ENCODE peak calls at places on chromosomes 6 and 20, in five cellular contexts. W is body of pancreas, B is transverse colon, P is tibial artery, L is HL-60. J is an unnamed sample.

GRCh38 chr6:16380220-16380809 is 141.9 kb downstream of the GMPR start:
- DNase-seq in W (no peak), B (no peak), P (no peak), L (no peak), J (no peak)

GRCh38 chr6:110323004-110323657 is 35.0 kb downstream of the METTL24 start:
- DNase-seq in W (no peak), B (no peak), P (no peak), L (no peak), J (no peak)

GRCh38 chr6:159941286-159942113 is 27.4 kb upstream of the IGF2R start:
- DNase-seq in W (no peak), B (no peak), P (no peak), L (no peak), J (no peak)

GRCh38 chr6:113732384-113732966 is 124.7 kb upstream of the MARCKS start:
- DNase-seq in W (peak), B (no peak), P (no peak), L (no peak), J (no peak)

GRCh38 chr6:35400901-35401311 is 51.2 kb upstream of the FANCE start:
- DNase-seq in W (peak), B (peak), P (no peak), L (no peak), J (no peak)

GRCh38 chr6:75196051-75196743 is 9.7 kb downstream of the COL12A1 start:
- DNase-seq in W (no peak), B (no peak), P (no peak), L (no peak), J (no peak)

GRCh38 chr6:46815130-46815529 is 21.9 kb downstream of the MEP1A start:
- DNase-seq in W (no peak), B (peak), P (no peak), L (no peak), J (no peak)

GRCh38 chr6:13916230-13916944 is 8.4 kb upstream of the RNF182 start:
- DNase-seq in W (peak), B (no peak), P (no peak), L (no peak), J (no peak)

GRCh38 chr20:3470208-3470626 is 601 bp upstream of the ATRN start:
- DNase-seq in W (no peak), B (no peak), P (no peak), L (no peak), J (peak)

GRCh38 chr20:5918856-5919633 is 31.3 kb downstream of the TRMT6 start:
- DNase-seq in W (no peak), B (no peak), P (no peak), L (no peak), J (no peak)

GRCh38 chr20:35216541-35216940 is 9.9 kb upstream of the MMP24 start:
- DNase-seq in W (no peak), B (no peak), P (no peak), L (no peak), J (no peak)

GRCh38 chr20:58141496-58141895 is 87.0 kb downstream of the ANKRD60 start:
- DNase-seq in W (no peak), B (no peak), P (no peak), L (no peak), J (no peak)

DNA sequence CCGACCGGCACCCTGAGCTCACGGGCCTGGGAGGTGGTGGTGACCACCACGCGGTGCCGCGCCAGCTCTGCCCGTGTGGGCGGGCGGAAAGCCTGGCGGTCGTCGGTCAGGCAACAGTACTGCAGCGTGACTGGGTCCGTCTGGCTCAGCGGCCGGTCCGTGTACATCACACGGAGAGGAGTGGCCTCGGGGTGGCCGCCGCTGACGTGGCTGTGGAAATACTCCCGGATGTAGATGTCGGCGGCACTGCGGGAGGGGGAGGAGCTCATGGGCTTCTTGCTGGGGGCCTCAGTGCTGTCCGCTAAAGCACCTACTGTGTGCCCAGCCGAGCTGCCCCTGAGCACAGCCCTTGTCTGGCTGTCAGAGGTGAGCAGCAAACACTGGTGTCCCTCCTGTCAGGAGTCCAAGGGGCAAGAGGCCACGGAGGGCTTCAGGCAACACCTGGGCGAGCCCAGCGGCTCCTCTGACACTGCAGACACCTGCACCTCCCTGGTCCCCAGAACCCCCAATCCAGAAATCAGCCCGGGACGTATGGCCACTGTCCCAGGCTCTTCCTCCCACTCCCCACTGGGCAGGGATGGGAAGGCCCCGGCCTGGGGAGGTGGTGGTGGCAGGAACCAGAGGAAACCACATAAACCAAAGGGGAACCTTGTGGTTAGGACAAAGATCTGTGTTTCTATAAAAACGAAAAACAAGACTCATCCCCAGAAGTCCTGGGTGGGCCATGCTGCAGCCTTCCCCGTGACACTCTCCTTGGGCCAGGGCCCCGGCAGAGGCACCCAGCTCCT is 6.5 kb downstream of the HELZ2 start:
- DNase-seq in W (peak), B (peak), P (no peak), L (no peak), J (no peak)
- H3K4me3 ChIP-seq in W (no peak), B (no peak), P (no peak), L (no peak), J (peak)

GRCh38 chr20:2281563-2281962 is 14.2 kb upstream of the TGM3 start:
- DNase-seq in W (no peak), B (no peak), P (no peak), L (no peak), J (no peak)

GRCh38 chr20:2280083-2280482 is 15.7 kb upstream of the TGM3 start:
- DNase-seq in W (no peak), B (no peak), P (no peak), L (no peak), J (no peak)

GRCh38 chr20:2273634-2274302 is 22.0 kb upstream of the TGM3 start:
- DNase-seq in W (no peak), B (no peak), P (no peak), L (no peak), J (no peak)

GRCh38 chr20:2279245-2279779 is 16.5 kb upstream of the TGM3 start:
- DNase-seq in W (no peak), B (no peak), P (no peak), L (no peak), J (no peak)

GRCh38 chr20:2276015-2276414 is 19.8 kb upstream of the TGM3 start:
- DNase-seq in W (no peak), B (no peak), P (no peak), L (no peak), J (no peak)
- TF ChIP-seq CTCF in W (peak), B (no peak), P (no peak), L (no peak), J (no peak)

GRCh38 chr20:19291818-19292132 is 79.3 kb downstream of the SLC24A3 start:
- DNase-seq in W (no peak), B (no peak), P (no peak), L (no peak), J (no peak)

GRCh38 chr20:19291024-19291817 is 78.8 kb downstream of the SLC24A3 start:
- DNase-seq in W (no peak), B (no peak), P (no peak), L (no peak), J (no peak)

GRCh38 chr20:19289451-19289850 is 77.0 kb downstream of the SLC24A3 start:
- DNase-seq in W (no peak), B (no peak), P (no peak), L (no peak), J (no peak)

GRCh38 chr20:19288061-19288460 is 75.6 kb downstream of the SLC24A3 start:
- DNase-seq in W (no peak), B (no peak), P (no peak), L (no peak), J (no peak)

DNA sequence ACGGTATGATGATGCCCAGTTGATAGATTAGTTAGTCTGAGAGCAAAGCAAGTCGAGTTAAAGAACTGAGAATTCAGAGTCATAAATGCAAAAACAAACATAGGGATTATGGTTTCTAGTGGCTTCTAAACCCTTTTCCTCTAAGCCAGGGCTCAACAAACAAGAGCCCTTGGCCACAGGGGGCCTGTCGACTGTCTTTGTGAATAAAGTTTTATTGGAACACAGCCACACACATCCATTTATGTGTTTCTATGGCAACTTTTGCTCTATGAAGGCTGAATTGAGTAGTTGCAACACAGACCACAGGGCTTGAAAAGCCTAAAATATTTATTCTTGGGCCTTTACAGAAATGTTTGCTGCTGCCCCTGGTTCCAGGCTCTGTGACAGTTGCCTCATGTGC is 76.2 kb downstream of the SLC24A3 start:
- DNase-seq in W (no peak), B (no peak), P (no peak), L (no peak), J (no peak)
- H3K27ac ChIP-seq in W (no peak), B (peak), P (peak), L (no peak), J (no peak)

DNA sequence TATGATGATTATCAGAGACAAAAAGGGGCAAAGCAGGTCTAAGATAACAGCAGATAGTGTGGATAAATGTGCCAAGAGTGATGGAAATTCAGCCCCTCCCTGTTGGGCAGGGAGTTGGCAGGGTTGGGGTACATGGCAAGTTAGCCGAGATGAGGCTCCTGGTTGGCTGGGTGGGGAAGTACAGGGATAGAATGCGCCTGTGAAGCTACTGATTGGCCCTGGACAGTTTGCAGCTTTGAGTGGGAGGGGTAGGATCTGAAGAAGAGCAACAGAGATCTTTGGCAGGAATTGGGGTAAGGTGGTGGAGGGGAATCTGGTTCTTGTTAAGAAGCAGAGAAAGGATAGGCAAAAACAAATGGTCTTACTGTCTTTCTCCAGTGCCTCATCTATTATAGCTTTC is 86.6 kb upstream of the CARMIL1 start:
- DNase-seq in W (no peak), B (no peak), P (peak), L (no peak), J (no peak)
- H3K4me3 ChIP-seq in W (no peak), B (no peak), P (no peak), L (no peak), J (no peak)

DNA sequence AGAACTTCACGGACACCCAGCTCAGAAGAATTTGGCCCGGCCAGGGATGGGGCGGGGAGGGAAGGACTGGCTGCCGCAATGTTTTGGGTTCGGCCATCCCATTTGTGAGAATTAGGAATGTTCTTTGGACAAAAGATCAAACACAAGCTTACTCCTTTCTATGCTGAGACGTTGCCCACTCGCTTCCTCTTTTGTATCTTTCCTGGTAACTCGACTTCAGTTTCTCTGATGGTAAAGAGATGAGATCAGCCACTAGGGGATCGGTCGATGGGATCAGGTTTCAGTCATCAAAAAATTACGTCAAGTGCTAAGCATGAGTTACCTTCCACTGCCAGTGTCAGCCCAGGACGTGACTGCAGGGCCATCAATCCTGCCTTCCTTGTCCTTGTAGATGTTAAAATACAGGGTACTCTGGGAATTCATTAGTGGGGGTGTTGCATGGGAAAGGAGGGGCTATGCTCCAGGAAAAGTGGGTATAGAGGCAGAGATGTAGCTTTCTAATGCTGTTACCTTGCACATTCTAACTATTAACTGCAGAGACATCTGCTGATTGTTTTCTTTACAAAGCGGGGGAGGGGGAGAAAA is 190.2 kb downstream of the TSHZ2 start:
- DNase-seq in W (peak), B (peak), P (peak), L (no peak), J (no peak)
- TF ChIP-seq CTCF in W (peak), B (peak), P (no peak), L (no peak), J (no peak)

DNA sequence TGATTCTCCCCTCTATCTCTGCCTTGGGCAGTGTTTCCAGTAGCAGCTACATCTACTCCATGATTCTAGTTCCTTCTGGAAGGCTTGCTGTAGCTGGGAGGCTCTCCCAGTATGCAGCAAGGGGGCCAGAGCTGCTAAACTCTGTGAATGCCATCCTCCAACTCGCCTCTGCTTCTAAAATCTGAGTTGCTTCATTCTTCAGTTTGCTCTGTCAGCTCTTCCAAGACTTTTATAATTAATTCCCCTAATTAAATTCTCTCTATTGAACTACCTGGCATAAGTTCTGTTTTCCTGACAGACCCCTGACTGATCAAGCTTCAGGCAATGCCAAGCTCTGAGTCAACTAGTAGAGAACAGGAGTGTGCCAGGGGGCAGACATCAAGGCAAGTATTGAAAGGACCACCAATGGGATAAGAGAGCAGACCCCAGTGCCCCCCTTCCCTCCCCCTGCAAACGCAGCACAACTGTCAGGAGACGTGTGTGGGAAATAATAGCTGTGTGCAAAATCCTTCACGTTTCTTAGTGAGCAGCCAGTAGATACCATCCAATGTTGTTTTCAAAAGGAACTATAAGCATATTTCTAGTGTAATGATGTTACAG is 109.3 kb upstream of the TAB2 start:
- DNase-seq in W (no peak), B (no peak), P (no peak), L (no peak), J (no peak)
- H3K27ac ChIP-seq in W (no peak), B (no peak), P (no peak), L (no peak), J (no peak)

GRCh38 chr6:143677577-143677890 is 231 bp upstream of the PHACTR2 start:
- DNase-seq in W (no peak), B (no peak), P (no peak), L (no peak), J (no peak)

GRCh38 chr6:143676437-143677045 is 1.2 kb upstream of the PHACTR2 start:
- DNase-seq in W (no peak), B (no peak), P (no peak), L (no peak), J (no peak)

GRCh38 chr6:143680157-143680556 is 2.4 kb downstream of the PHACTR2 start:
- DNase-seq in W (no peak), B (no peak), P (no peak), L (no peak), J (no peak)

GRCh38 chr6:143677891-143678737 is at the start of gene PHACTR2:
- DNase-seq in W (peak), B (peak), P (peak), L (no peak), J (peak)

GRCh38 chr6:143678980-143679379 is 1.2 kb downstream of the PHACTR2 start:
- DNase-seq in W (no peak), B (no peak), P (no peak), L (no peak), J (no peak)
- H3K4me3 ChIP-seq in W (peak), B (peak), P (peak), L (peak), J (peak)

GRCh38 chr6:29563435-29563834 is 3.9 kb upstream of the UBD start:
- DNase-seq in W (no peak), B (no peak), P (no peak), L (no peak), J (no peak)
- TF ChIP-seq CTCF in W (no peak), B (no peak), P (no peak), L (no peak), J (no peak)